ENCODE peak calls at places on chromosomes 5 and 9, in five cellular contexts. One of them, this sample, is unnamed.
A peak's percentile ranks its signal among the peaks of the same experiment; 100 is the strongest.

GRCh38 chr5:133120156-133120750 is 68.4 kb downstream of the HSPA4 start:
- DNase-seq in left lung: peak; percentile 24
- DNase-seq in left ventricle myocardium inferior: no peak
- DNase-seq in mucosa of descending colon: no peak
- DNase-seq in CD8-positive, alpha-beta T cell: no peak
- DNase-seq in this sample: no peak

GRCh38 chr5:96408841-96409458 is 24.1 kb downstream of the PCSK1 start:
- DNase-seq in left lung: no peak
- DNase-seq in left ventricle myocardium inferior: no peak
- DNase-seq in mucosa of descending colon: no peak
- DNase-seq in CD8-positive, alpha-beta T cell: no peak
- DNase-seq in this sample: no peak

GRCh38 chr9:131405429-131405828 is 11.5 kb downstream of the PRRC2B start:
- DNase-seq in left lung: no peak
- DNase-seq in left ventricle myocardium inferior: peak; percentile 69
- DNase-seq in mucosa of descending colon: no peak
- DNase-seq in CD8-positive, alpha-beta T cell: no peak
- DNase-seq in this sample: peak; percentile 47

GRCh38 chr5:25119654-25120053 is 474.9 kb upstream of the CDH10 start:
- DNase-seq in left lung: no peak
- DNase-seq in left ventricle myocardium inferior: no peak
- DNase-seq in mucosa of descending colon: no peak
- DNase-seq in CD8-positive, alpha-beta T cell: no peak
- DNase-seq in this sample: no peak

GRCh38 chr9:123327697-123328100 is 28.3 kb upstream of the CRB2 start:
- DNase-seq in left lung: no peak
- DNase-seq in left ventricle myocardium inferior: no peak
- DNase-seq in mucosa of descending colon: peak; percentile 77
- DNase-seq in CD8-positive, alpha-beta T cell: no peak
- DNase-seq in this sample: no peak

GRCh38 chr9:109244179-109245132 is 76.4 kb downstream of the EPB41L4B start:
- DNase-seq in left lung: peak; percentile 84
- DNase-seq in left ventricle myocardium inferior: peak; percentile 70
- DNase-seq in mucosa of descending colon: peak; percentile 89
- DNase-seq in CD8-positive, alpha-beta T cell: peak; percentile 32
- DNase-seq in this sample: peak; percentile 52

GRCh38 chr5:33841829-33842228 is 50.0 kb downstream of the ADAMTS12 start:
- DNase-seq in left lung: no peak
- DNase-seq in left ventricle myocardium inferior: no peak
- DNase-seq in mucosa of descending colon: no peak
- DNase-seq in CD8-positive, alpha-beta T cell: no peak
- DNase-seq in this sample: no peak

GRCh38 chr9:136339173-136339957 is 12.0 kb downstream of the GPSM1 start:
- DNase-seq in left lung: peak; percentile 95
- DNase-seq in left ventricle myocardium inferior: peak; percentile 72
- DNase-seq in mucosa of descending colon: peak; percentile 85
- DNase-seq in CD8-positive, alpha-beta T cell: no peak
- DNase-seq in this sample: no peak

GRCh38 chr9:133579601-133580415 is 29.4 kb downstream of the FAM163B start:
- DNase-seq in left lung: peak; percentile 69
- DNase-seq in left ventricle myocardium inferior: no peak
- DNase-seq in mucosa of descending colon: no peak
- DNase-seq in CD8-positive, alpha-beta T cell: no peak
- DNase-seq in this sample: no peak

GRCh38 chr9:81113408-81114124 is 575.8 kb downstream of the TLE1 start:
- DNase-seq in left lung: no peak
- DNase-seq in left ventricle myocardium inferior: no peak
- DNase-seq in mucosa of descending colon: no peak
- DNase-seq in CD8-positive, alpha-beta T cell: no peak
- DNase-seq in this sample: no peak

GRCh38 chr9:2159521-2160417 is 144.6 kb downstream of the SMARCA2 start:
- DNase-seq in left lung: no peak
- DNase-seq in left ventricle myocardium inferior: no peak
- DNase-seq in mucosa of descending colon: no peak
- DNase-seq in CD8-positive, alpha-beta T cell: no peak
- DNase-seq in this sample: no peak

GRCh38 chr9:126723807-126724172 is 81.0 kb upstream of the ZBTB43 start:
- DNase-seq in left lung: no peak
- DNase-seq in left ventricle myocardium inferior: no peak
- DNase-seq in mucosa of descending colon: no peak
- DNase-seq in CD8-positive, alpha-beta T cell: no peak
- DNase-seq in this sample: no peak

GRCh38 chr5:150789943-150790611 is 11.5 kb downstream of the SMIM3 start:
- DNase-seq in left lung: no peak
- DNase-seq in left ventricle myocardium inferior: no peak
- DNase-seq in mucosa of descending colon: peak; percentile 34
- DNase-seq in CD8-positive, alpha-beta T cell: peak; percentile 44
- DNase-seq in this sample: peak; percentile 46

GRCh38 chr5:160472482-160472881 is 50.8 kb downstream of the PTTG1 start:
- DNase-seq in left lung: no peak
- DNase-seq in left ventricle myocardium inferior: no peak
- DNase-seq in mucosa of descending colon: no peak
- DNase-seq in CD8-positive, alpha-beta T cell: no peak
- DNase-seq in this sample: no peak

GRCh38 chr9:112094948-112095779 is 79.9 kb downstream of the SUSD1 start:
- DNase-seq in left lung: no peak
- DNase-seq in left ventricle myocardium inferior: no peak
- DNase-seq in mucosa of descending colon: no peak
- DNase-seq in CD8-positive, alpha-beta T cell: no peak
- DNase-seq in this sample: no peak

GRCh38 chr5:179331591-179331990 is 13.7 kb downstream of the ADAMTS2 start:
- DNase-seq in left lung: peak; percentile 30
- DNase-seq in left ventricle myocardium inferior: no peak
- DNase-seq in mucosa of descending colon: no peak
- DNase-seq in CD8-positive, alpha-beta T cell: no peak
- DNase-seq in this sample: no peak

GRCh38 chr9:84187090-84187489 is 153.5 kb downstream of the SLC28A3 start:
- DNase-seq in left lung: no peak
- DNase-seq in left ventricle myocardium inferior: no peak
- DNase-seq in mucosa of descending colon: no peak
- DNase-seq in CD8-positive, alpha-beta T cell: no peak
- DNase-seq in this sample: no peak

GRCh38 chr5:68433921-68434879 is 218.6 kb downstream of the PIK3R1 start:
- DNase-seq in left lung: peak; percentile 95
- DNase-seq in left ventricle myocardium inferior: peak; percentile 79
- DNase-seq in mucosa of descending colon: peak; percentile 50
- DNase-seq in CD8-positive, alpha-beta T cell: peak; percentile 79
- DNase-seq in this sample: peak; percentile 75

GRCh38 chr9:137095664-137096517 is 9.1 kb downstream of the MAN1B1 start:
- DNase-seq in left lung: no peak
- DNase-seq in left ventricle myocardium inferior: no peak
- DNase-seq in mucosa of descending colon: peak; percentile 57
- DNase-seq in CD8-positive, alpha-beta T cell: peak; percentile 78
- DNase-seq in this sample: no peak

GRCh38 chr5:8633259-8633658 is 764.3 kb downstream of the MTRR start:
- DNase-seq in left lung: no peak
- DNase-seq in left ventricle myocardium inferior: no peak
- DNase-seq in mucosa of descending colon: no peak
- DNase-seq in CD8-positive, alpha-beta T cell: no peak
- DNase-seq in this sample: no peak

GRCh38 chr9:86282979-86283535 is 719 bp upstream of the ISCA1 start:
- DNase-seq in left lung: no peak
- DNase-seq in left ventricle myocardium inferior: no peak
- DNase-seq in mucosa of descending colon: peak; percentile 14
- DNase-seq in CD8-positive, alpha-beta T cell: no peak
- DNase-seq in this sample: no peak

GRCh38 chr5:125639858-125640257 is 783.4 kb upstream of the GRAMD2B start:
- DNase-seq in left lung: no peak
- DNase-seq in left ventricle myocardium inferior: no peak
- DNase-seq in mucosa of descending colon: no peak
- DNase-seq in CD8-positive, alpha-beta T cell: no peak
- DNase-seq in this sample: no peak

GRCh38 chr5:8363133-8363532 is 494.2 kb downstream of the MTRR start:
- DNase-seq in left lung: no peak
- DNase-seq in left ventricle myocardium inferior: no peak
- DNase-seq in mucosa of descending colon: no peak
- DNase-seq in CD8-positive, alpha-beta T cell: no peak
- DNase-seq in this sample: no peak

GRCh38 chr5:103889500-103890209 is 327.1 kb upstream of the NUDT12 start:
- DNase-seq in left lung: no peak
- DNase-seq in left ventricle myocardium inferior: no peak
- DNase-seq in mucosa of descending colon: no peak
- DNase-seq in CD8-positive, alpha-beta T cell: no peak
- DNase-seq in this sample: no peak

GRCh38 chr5:19630875-19631274 is 357.1 kb downstream of the CDH18 start:
- DNase-seq in left lung: no peak
- DNase-seq in left ventricle myocardium inferior: no peak
- DNase-seq in mucosa of descending colon: no peak
- DNase-seq in CD8-positive, alpha-beta T cell: no peak
- DNase-seq in this sample: no peak

GRCh38 chr5:67380431-67380830 is 183.8 kb upstream of the CD180 start:
- DNase-seq in left lung: no peak
- DNase-seq in left ventricle myocardium inferior: no peak
- DNase-seq in mucosa of descending colon: no peak
- DNase-seq in CD8-positive, alpha-beta T cell: no peak
- DNase-seq in this sample: no peak

GRCh38 chr5:170467000-170467707 is 36.7 kb upstream of the KCNIP1 start:
- DNase-seq in left lung: no peak
- DNase-seq in left ventricle myocardium inferior: no peak
- DNase-seq in mucosa of descending colon: no peak
- DNase-seq in CD8-positive, alpha-beta T cell: no peak
- DNase-seq in this sample: no peak

GRCh38 chr9:72529531-72529930 is 8.1 kb downstream of the TMC1 start:
- DNase-seq in left lung: no peak
- DNase-seq in left ventricle myocardium inferior: no peak
- DNase-seq in mucosa of descending colon: no peak
- DNase-seq in CD8-positive, alpha-beta T cell: no peak
- DNase-seq in this sample: no peak

GRCh38 chr5:141840826-141841360 is 37.3 kb downstream of the PCDH1 start:
- DNase-seq in left lung: no peak
- DNase-seq in left ventricle myocardium inferior: no peak
- DNase-seq in mucosa of descending colon: no peak
- DNase-seq in CD8-positive, alpha-beta T cell: no peak
- DNase-seq in this sample: no peak
- H3K4me1 ChIP-seq in left lung: peaks cover 8% of the 10 kb centered on the region
- H3K4me1 ChIP-seq in left ventricle myocardium inferior: peaks cover 84% of the 10 kb centered on the region
- H3K4me1 ChIP-seq in mucosa of descending colon: peaks cover 48% of the 10 kb centered on the region
- H3K4me1 ChIP-seq in CD8-positive, alpha-beta T cell: peaks cover 11% of the 10 kb centered on the region
- H3K4me1 ChIP-seq in this sample: peaks cover 93% of the 10 kb centered on the region

GRCh38 chr9:129623331-129623730 is 2.4 kb upstream of the C9orf50 start:
- DNase-seq in left lung: no peak
- DNase-seq in left ventricle myocardium inferior: no peak
- DNase-seq in mucosa of descending colon: no peak
- DNase-seq in CD8-positive, alpha-beta T cell: no peak
- DNase-seq in this sample: no peak
- H3K4me1 ChIP-seq in left lung: peaks cover 33% of the 10 kb centered on the region
- H3K4me1 ChIP-seq in left ventricle myocardium inferior: peaks cover 45% of the 10 kb centered on the region
- H3K4me1 ChIP-seq in mucosa of descending colon: peaks cover 27% of the 10 kb centered on the region
- H3K4me1 ChIP-seq in CD8-positive, alpha-beta T cell: peaks cover 44% of the 10 kb centered on the region
- H3K4me1 ChIP-seq in this sample: peaks cover 40% of the 10 kb centered on the region

GRCh38 chr9:89420397-89420796 is 77.5 kb downstream of the SEMA4D start:
- DNase-seq in left lung: no peak
- DNase-seq in left ventricle myocardium inferior: no peak
- DNase-seq in mucosa of descending colon: no peak
- DNase-seq in CD8-positive, alpha-beta T cell: no peak
- DNase-seq in this sample: no peak
- H3K4me1 ChIP-seq in left lung: no peaks in the 10 kb centered on the region
- H3K4me1 ChIP-seq in left ventricle myocardium inferior: peaks cover 19% of the 10 kb centered on the region
- H3K4me1 ChIP-seq in mucosa of descending colon: peaks cover 3% of the 10 kb centered on the region
- H3K4me1 ChIP-seq in CD8-positive, alpha-beta T cell: peaks cover 83% of the 10 kb centered on the region
- H3K4me1 ChIP-seq in this sample: peaks cover 4% of the 10 kb centered on the region

GRCh38 chr9:6428940-6429889 is 16.2 kb downstream of the UHRF2 start:
- DNase-seq in left lung: no peak
- DNase-seq in left ventricle myocardium inferior: no peak
- DNase-seq in mucosa of descending colon: no peak
- DNase-seq in CD8-positive, alpha-beta T cell: no peak
- DNase-seq in this sample: no peak

GRCh38 chr9:6439051-6439703 is 26.2 kb downstream of the UHRF2 start:
- DNase-seq in left lung: no peak
- DNase-seq in left ventricle myocardium inferior: no peak
- DNase-seq in mucosa of descending colon: no peak
- DNase-seq in CD8-positive, alpha-beta T cell: no peak
- DNase-seq in this sample: no peak

GRCh38 chr9:6433405-6433804 is 20.4 kb downstream of the UHRF2 start:
- DNase-seq in left lung: no peak
- DNase-seq in left ventricle myocardium inferior: no peak
- DNase-seq in mucosa of descending colon: no peak
- DNase-seq in CD8-positive, alpha-beta T cell: no peak
- DNase-seq in this sample: no peak
- H3K4me1 ChIP-seq in left lung: no peaks in the 10 kb centered on the region
- H3K4me1 ChIP-seq in left ventricle myocardium inferior: peaks cover 26% of the 10 kb centered on the region
- H3K4me1 ChIP-seq in mucosa of descending colon: no peaks in the 10 kb centered on the region
- H3K4me1 ChIP-seq in CD8-positive, alpha-beta T cell: peaks cover 35% of the 10 kb centered on the region
- H3K4me1 ChIP-seq in this sample: peaks cover 12% of the 10 kb centered on the region

DNA sequence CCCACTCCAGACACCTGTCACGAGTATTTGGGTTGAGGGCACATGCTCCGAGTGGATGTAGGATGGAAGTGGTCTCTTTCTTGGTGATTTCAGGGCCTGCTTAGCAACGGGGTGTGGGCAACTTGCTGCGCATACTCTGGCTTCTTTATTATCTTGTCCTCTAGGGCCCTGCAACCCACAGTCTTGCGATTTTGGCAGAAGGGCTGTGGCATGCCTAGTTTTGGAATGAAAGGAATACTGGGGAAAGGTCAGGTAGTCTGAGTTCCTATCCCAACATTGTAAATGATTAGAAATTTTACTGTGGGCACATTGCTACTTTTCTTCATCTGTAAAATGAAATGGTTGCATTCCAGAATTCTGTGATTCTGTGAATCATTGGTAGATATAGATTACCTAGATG is 74.3 kb downstream of the ACTBL2 start:
- DNase-seq in left lung: no peak
- DNase-seq in left ventricle myocardium inferior: no peak
- DNase-seq in mucosa of descending colon: no peak
- DNase-seq in CD8-positive, alpha-beta T cell: no peak
- DNase-seq in this sample: no peak
- H3K4me1 ChIP-seq in left lung: peaks cover 16% of the 10 kb centered on the region
- H3K4me1 ChIP-seq in left ventricle myocardium inferior: peaks cover 70% of the 10 kb centered on the region
- H3K4me1 ChIP-seq in mucosa of descending colon: no peaks in the 10 kb centered on the region
- H3K4me1 ChIP-seq in CD8-positive, alpha-beta T cell: no peaks in the 10 kb centered on the region
- H3K4me1 ChIP-seq in this sample: peaks cover 61% of the 10 kb centered on the region

DNA sequence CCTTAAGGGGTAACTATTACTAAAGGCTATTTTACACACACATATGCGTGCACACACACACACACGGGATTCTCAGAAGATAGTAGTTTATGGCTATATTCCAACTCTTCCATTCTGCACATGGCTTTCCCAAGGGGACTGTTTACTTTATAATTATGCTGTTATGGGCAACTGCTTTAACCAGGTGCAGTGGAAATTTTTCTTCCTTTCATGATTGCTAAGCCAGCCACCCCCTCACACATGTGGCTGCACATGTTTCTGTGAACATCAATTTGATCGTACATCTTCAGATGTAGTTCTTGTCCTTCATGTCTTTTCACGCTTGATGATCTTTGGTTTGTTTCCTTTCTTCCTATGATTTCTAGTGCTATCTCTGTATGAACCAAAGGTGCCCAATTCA is 37.0 kb downstream of the MRPS30 start:
- DNase-seq in left lung: no peak
- DNase-seq in left ventricle myocardium inferior: no peak
- DNase-seq in mucosa of descending colon: no peak
- DNase-seq in CD8-positive, alpha-beta T cell: no peak
- DNase-seq in this sample: no peak
- H3K4me1 ChIP-seq in left lung: no peaks in the 10 kb centered on the region
- H3K4me1 ChIP-seq in left ventricle myocardium inferior: no peaks in the 10 kb centered on the region
- H3K4me1 ChIP-seq in mucosa of descending colon: no peaks in the 10 kb centered on the region
- H3K4me1 ChIP-seq in CD8-positive, alpha-beta T cell: no peaks in the 10 kb centered on the region
- H3K4me1 ChIP-seq in this sample: no peaks in the 10 kb centered on the region